ENCODE peak calls at places on chromosomes 6 and 20, in nine cellular contexts. One of them, this sample, is unnamed.

GRCh38 chr6:166561766-166562165 is 24.7 kb downstream of the RAMACL start:
- DNase-seq in GM20000: no peak
- DNase-seq in choroid plexus epithelial cell: peak; percentile 37
- DNase-seq in type B pancreatic cell: no peak
- DNase-seq in ascending aorta: no peak
- DNase-seq in mesothelial cell of epicardium: no peak
- DNase-seq in H9: no peak
- DNase-seq in tibial nerve: no peak
- DNase-seq in fibroblast of pulmonary artery: no peak
- DNase-seq in this sample: no peak

GRCh38 chr20:22048241-22048640 is 342.8 kb downstream of the PAX1 start:
- DNase-seq in tibial nerve: no peak
- DNase-seq in ascending aorta: no peak
- DNase-seq in type B pancreatic cell: no peak
- DNase-seq in mesothelial cell of epicardium: no peak
- DNase-seq in fibroblast of pulmonary artery: no peak
- DNase-seq in H9: no peak
- DNase-seq in GM20000: no peak
- DNase-seq in choroid plexus epithelial cell: no peak
- DNase-seq in this sample: no peak

GRCh38 chr6:37473364-37474095 is 26.2 kb downstream of the CCDC167 start:
- DNase-seq in choroid plexus epithelial cell: peak; percentile 13
- DNase-seq in H9: no peak
- DNase-seq in ascending aorta: peak; percentile 60
- DNase-seq in GM20000: no peak
- DNase-seq in mesothelial cell of epicardium: no peak
- DNase-seq in tibial nerve: no peak
- DNase-seq in fibroblast of pulmonary artery: peak; percentile 41
- DNase-seq in type B pancreatic cell: no peak
- DNase-seq in this sample: no peak

GRCh38 chr6:30888472-30889137 is 4.3 kb downstream of the DDR1 start:
- DNase-seq in H9: peak; percentile 16
- DNase-seq in fibroblast of pulmonary artery: peak; percentile 61
- DNase-seq in choroid plexus epithelial cell: peak; percentile 54
- DNase-seq in tibial nerve: no peak
- DNase-seq in GM20000: no peak
- DNase-seq in mesothelial cell of epicardium: no peak
- DNase-seq in type B pancreatic cell: no peak
- DNase-seq in ascending aorta: peak; percentile 53
- DNase-seq in this sample: no peak

GRCh38 chr6:71284785-71285184 is 3.8 kb upstream of the OGFRL1 start:
- DNase-seq in fibroblast of pulmonary artery: no peak
- DNase-seq in GM20000: no peak
- DNase-seq in mesothelial cell of epicardium: no peak
- DNase-seq in type B pancreatic cell: no peak
- DNase-seq in H9: no peak
- DNase-seq in choroid plexus epithelial cell: peak; percentile 47
- DNase-seq in tibial nerve: no peak
- DNase-seq in ascending aorta: no peak
- DNase-seq in this sample: no peak

GRCh38 chr6:36962874-36963273 is 8.3 kb downstream of the PI16 start:
- DNase-seq in mesothelial cell of epicardium: no peak
- DNase-seq in H9: peak; percentile 93
- DNase-seq in tibial nerve: peak; percentile 77
- DNase-seq in ascending aorta: peak; percentile 83
- DNase-seq in GM20000: peak; percentile 91
- DNase-seq in type B pancreatic cell: no peak
- DNase-seq in fibroblast of pulmonary artery: peak; percentile 68
- DNase-seq in choroid plexus epithelial cell: peak; percentile 65
- DNase-seq in this sample: no peak

GRCh38 chr6:4401408-4402367 is 266.3 kb upstream of the ECI2 start:
- DNase-seq in tibial nerve: no peak
- DNase-seq in type B pancreatic cell: no peak
- DNase-seq in ascending aorta: no peak
- DNase-seq in mesothelial cell of epicardium: no peak
- DNase-seq in fibroblast of pulmonary artery: no peak
- DNase-seq in H9: no peak
- DNase-seq in choroid plexus epithelial cell: peak; percentile 65
- DNase-seq in GM20000: no peak
- DNase-seq in this sample: no peak

GRCh38 chr6:14796974-14797762 is 448.7 kb upstream of the JARID2 start:
- DNase-seq in fibroblast of pulmonary artery: peak; percentile 18
- DNase-seq in type B pancreatic cell: no peak
- DNase-seq in tibial nerve: no peak
- DNase-seq in H9: no peak
- DNase-seq in GM20000: no peak
- DNase-seq in mesothelial cell of epicardium: no peak
- DNase-seq in choroid plexus epithelial cell: no peak
- DNase-seq in ascending aorta: no peak
- DNase-seq in this sample: no peak

GRCh38 chr6:125835221-125835744 is 44.5 kb downstream of the NCOA7 start:
- DNase-seq in tibial nerve: no peak
- DNase-seq in mesothelial cell of epicardium: no peak
- DNase-seq in fibroblast of pulmonary artery: peak; percentile 97
- DNase-seq in type B pancreatic cell: no peak
- DNase-seq in choroid plexus epithelial cell: peak; percentile 84
- DNase-seq in GM20000: no peak
- DNase-seq in ascending aorta: no peak
- DNase-seq in H9: no peak
- DNase-seq in this sample: no peak

GRCh38 chr20:59780494-59781185 is 152.8 kb downstream of the SYCP2 start:
- DNase-seq in GM20000: no peak
- DNase-seq in H9: peak; percentile 14
- DNase-seq in ascending aorta: no peak
- DNase-seq in mesothelial cell of epicardium: no peak
- DNase-seq in choroid plexus epithelial cell: no peak
- DNase-seq in type B pancreatic cell: no peak
- DNase-seq in tibial nerve: no peak
- DNase-seq in fibroblast of pulmonary artery: no peak
- DNase-seq in this sample: no peak

GRCh38 chr20:62339647-62340062 is 27.5 kb downstream of the LAMA5 start:
- DNase-seq in H9: no peak
- DNase-seq in GM20000: peak; percentile 83
- DNase-seq in choroid plexus epithelial cell: no peak
- DNase-seq in tibial nerve: no peak
- DNase-seq in ascending aorta: no peak
- DNase-seq in fibroblast of pulmonary artery: no peak
- DNase-seq in mesothelial cell of epicardium: no peak
- DNase-seq in type B pancreatic cell: no peak
- DNase-seq in this sample: no peak

GRCh38 chr20:59835448-59836395 is 97.7 kb downstream of the SYCP2 start:
- DNase-seq in GM20000: peak; percentile 27
- DNase-seq in H9: peak; percentile 65
- DNase-seq in mesothelial cell of epicardium: no peak
- DNase-seq in type B pancreatic cell: no peak
- DNase-seq in choroid plexus epithelial cell: peak; percentile 18
- DNase-seq in ascending aorta: peak; percentile 62
- DNase-seq in fibroblast of pulmonary artery: peak; percentile 14
- DNase-seq in tibial nerve: peak; percentile 39
- DNase-seq in this sample: no peak

GRCh38 chr20:32707691-32708581 is 34.2 kb upstream of the C20orf203 start:
- DNase-seq in tibial nerve: no peak
- DNase-seq in ascending aorta: no peak
- DNase-seq in GM20000: no peak
- DNase-seq in fibroblast of pulmonary artery: peak; percentile 21
- DNase-seq in mesothelial cell of epicardium: no peak
- DNase-seq in choroid plexus epithelial cell: peak; percentile 21
- DNase-seq in type B pancreatic cell: no peak
- DNase-seq in H9: no peak
- DNase-seq in this sample: no peak

GRCh38 chr6:120395330-120395729 is 939.0 kb downstream of the TBC1D32 start:
- DNase-seq in tibial nerve: no peak
- DNase-seq in type B pancreatic cell: no peak
- DNase-seq in choroid plexus epithelial cell: no peak
- DNase-seq in fibroblast of pulmonary artery: no peak
- DNase-seq in ascending aorta: no peak
- DNase-seq in GM20000: no peak
- DNase-seq in H9: no peak
- DNase-seq in mesothelial cell of epicardium: no peak
- DNase-seq in this sample: no peak

GRCh38 chr6:130324657-130325056 is 41.2 kb upstream of the TMEM200A start:
- DNase-seq in type B pancreatic cell: no peak
- DNase-seq in GM20000: no peak
- DNase-seq in mesothelial cell of epicardium: no peak
- DNase-seq in choroid plexus epithelial cell: peak; percentile 79
- DNase-seq in tibial nerve: no peak
- DNase-seq in ascending aorta: no peak
- DNase-seq in H9: no peak
- DNase-seq in fibroblast of pulmonary artery: peak; percentile 55
- DNase-seq in this sample: no peak
- TF ChIP-seq CTCF in type B pancreatic cell: no peak
- TF ChIP-seq CTCF in GM20000: no peak
- TF ChIP-seq CTCF in mesothelial cell of epicardium: no peak
- TF ChIP-seq CTCF in choroid plexus epithelial cell: no peak
- TF ChIP-seq CTCF in tibial nerve: no peak
- TF ChIP-seq CTCF in ascending aorta: no peak
- TF ChIP-seq CTCF in H9: no peak
- TF ChIP-seq CTCF in fibroblast of pulmonary artery: no peak
- TF ChIP-seq CTCF in this sample: no peak

GRCh38 chr6:1406306-1407058 is 17.1 kb downstream of the FOXF2 start:
- DNase-seq in mesothelial cell of epicardium: no peak
- DNase-seq in choroid plexus epithelial cell: peak; percentile 71
- DNase-seq in type B pancreatic cell: no peak
- DNase-seq in tibial nerve: no peak
- DNase-seq in fibroblast of pulmonary artery: no peak
- DNase-seq in ascending aorta: peak; percentile 49
- DNase-seq in GM20000: no peak
- DNase-seq in H9: no peak
- DNase-seq in this sample: no peak
- TF ChIP-seq CTCF in mesothelial cell of epicardium: no peak
- TF ChIP-seq CTCF in choroid plexus epithelial cell: peak; percentile 50
- TF ChIP-seq CTCF in type B pancreatic cell: no peak
- TF ChIP-seq CTCF in tibial nerve: no peak
- TF ChIP-seq CTCF in fibroblast of pulmonary artery: no peak
- TF ChIP-seq CTCF in ascending aorta: no peak
- TF ChIP-seq CTCF in GM20000: no peak
- TF ChIP-seq CTCF in H9: no peak
- TF ChIP-seq CTCF in this sample: no peak

DNA sequence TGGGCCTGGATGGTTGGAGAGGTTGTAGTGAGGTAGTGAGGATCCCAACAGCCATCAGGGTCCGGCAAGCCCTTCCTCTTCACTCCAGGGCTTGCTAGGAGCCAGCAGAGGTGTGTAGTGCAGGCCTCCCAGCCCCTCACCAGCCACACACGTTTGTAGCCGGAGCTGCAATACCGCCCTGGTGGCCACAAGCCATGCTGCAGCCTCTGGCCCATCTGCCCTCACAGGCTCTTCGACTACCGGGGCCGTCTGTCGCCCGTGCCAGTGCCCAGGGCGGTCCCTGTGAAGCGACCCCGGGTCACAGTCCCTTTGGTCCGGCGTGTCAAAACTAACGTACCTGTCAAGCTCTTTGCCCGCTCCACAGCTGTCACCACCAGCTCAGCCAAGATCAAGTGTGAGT is 36.4 kb downstream of the EIF2S2 start:
- DNase-seq in tibial nerve: no peak
- DNase-seq in choroid plexus epithelial cell: no peak
- DNase-seq in H9: peak; percentile 49
- DNase-seq in GM20000: no peak
- DNase-seq in fibroblast of pulmonary artery: no peak
- DNase-seq in mesothelial cell of epicardium: no peak
- DNase-seq in ascending aorta: no peak
- DNase-seq in type B pancreatic cell: no peak
- DNase-seq in this sample: no peak
- TF ChIP-seq CTCF in tibial nerve: no peak
- TF ChIP-seq CTCF in choroid plexus epithelial cell: peak; percentile 15
- TF ChIP-seq CTCF in H9: peak; percentile 60
- TF ChIP-seq CTCF in GM20000: no peak
- TF ChIP-seq CTCF in fibroblast of pulmonary artery: peak; percentile 10
- TF ChIP-seq CTCF in mesothelial cell of epicardium: peak; percentile 52
- TF ChIP-seq CTCF in ascending aorta: no peak
- TF ChIP-seq CTCF in type B pancreatic cell: peak; percentile 59
- TF ChIP-seq CTCF in this sample: no peak

GRCh38 chr20:3749689-3750639 is 17.5 kb downstream of the HSPA12B start:
- DNase-seq in tibial nerve: no peak
- DNase-seq in GM20000: peak; percentile 83
- DNase-seq in H9: peak; percentile 86
- DNase-seq in ascending aorta: no peak
- DNase-seq in mesothelial cell of epicardium: peak; percentile 49
- DNase-seq in type B pancreatic cell: no peak
- DNase-seq in choroid plexus epithelial cell: no peak
- DNase-seq in fibroblast of pulmonary artery: no peak
- DNase-seq in this sample: peak; percentile 53

GRCh38 chr20:3751664-3752385 is 15.7 kb downstream of the ADISSP start:
- DNase-seq in GM20000: peak; percentile 82
- DNase-seq in mesothelial cell of epicardium: no peak
- DNase-seq in choroid plexus epithelial cell: no peak
- DNase-seq in H9: peak; percentile 95
- DNase-seq in type B pancreatic cell: no peak
- DNase-seq in ascending aorta: peak; percentile 83
- DNase-seq in tibial nerve: no peak
- DNase-seq in fibroblast of pulmonary artery: no peak
- DNase-seq in this sample: no peak

GRCh38 chr20:3752386-3752759 is 15.2 kb downstream of the ADISSP start:
- DNase-seq in type B pancreatic cell: no peak
- DNase-seq in GM20000: no peak
- DNase-seq in mesothelial cell of epicardium: no peak
- DNase-seq in tibial nerve: no peak
- DNase-seq in H9: no peak
- DNase-seq in choroid plexus epithelial cell: no peak
- DNase-seq in ascending aorta: no peak
- DNase-seq in fibroblast of pulmonary artery: no peak
- DNase-seq in this sample: no peak

GRCh38 chr20:3753098-3753497 is 14.5 kb downstream of the ADISSP start:
- DNase-seq in GM20000: peak; percentile 88
- DNase-seq in mesothelial cell of epicardium: no peak
- DNase-seq in H9: peak; percentile 81
- DNase-seq in ascending aorta: peak; percentile 78
- DNase-seq in choroid plexus epithelial cell: peak; percentile 87
- DNase-seq in fibroblast of pulmonary artery: peak; percentile 86
- DNase-seq in type B pancreatic cell: no peak
- DNase-seq in tibial nerve: peak; percentile 90
- DNase-seq in this sample: peak; percentile 54

GRCh38 chr20:3751284-3751663 is 16.3 kb downstream of the ADISSP start:
- DNase-seq in fibroblast of pulmonary artery: no peak
- DNase-seq in type B pancreatic cell: no peak
- DNase-seq in mesothelial cell of epicardium: no peak
- DNase-seq in tibial nerve: no peak
- DNase-seq in H9: peak; percentile 56
- DNase-seq in ascending aorta: no peak
- DNase-seq in choroid plexus epithelial cell: no peak
- DNase-seq in GM20000: no peak
- DNase-seq in this sample: no peak
- TF ChIP-seq CTCF in fibroblast of pulmonary artery: no peak
- TF ChIP-seq CTCF in type B pancreatic cell: peak; percentile 52
- TF ChIP-seq CTCF in mesothelial cell of epicardium: no peak
- TF ChIP-seq CTCF in tibial nerve: no peak
- TF ChIP-seq CTCF in H9: peak; percentile 57
- TF ChIP-seq CTCF in ascending aorta: no peak
- TF ChIP-seq CTCF in choroid plexus epithelial cell: no peak
- TF ChIP-seq CTCF in GM20000: no peak
- TF ChIP-seq CTCF in this sample: no peak